ENCODE peak calls at places on chromosomes 7 and 10, in four cellular contexts. E is nucleus accumbens; N is stimulated activated CD4-positive, alpha-beta T cell treated with anti-CD3 and anti-CD28 coated beads, Interleukin-15, amount 100 ng/mL, for 1 hour; Z is right cardiac atrium. I is an unnamed sample.

GRCh38 chr10:45261946-45262345 is 53.5 kb downstream of the OR13A1 start:
- DNase-seq in N (no peak), E (no peak), Z (no peak), I (no peak)

GRCh38 chr7:73842248-73842895 is at the start of gene METTL27:
- DNase-seq in Z (peak), N (peak), E (peak), I (peak)

GRCh38 chr10:119080521-119081259 is at the start of gene EIF3A:
- DNase-seq in N (peak), Z (peak), E (peak), I (peak)

GRCh38 chr10:34125702-34126101 is 689.4 kb downstream of the PARD3 start:
- DNase-seq in N (no peak), Z (no peak), E (no peak), I (no peak)

GRCh38 chr10:103668351-103669242 is 175.1 kb downstream of the NEURL1 start:
- DNase-seq in Z (peak), N (no peak), E (no peak), I (peak)

GRCh38 chr7:18647602-18648001 is 152.1 kb downstream of the HDAC9 start:
- DNase-seq in E (no peak), Z (no peak), N (no peak), I (no peak)

GRCh38 chr7:259191-259505 is 30.8 kb upstream of the FOXL3 start:
- DNase-seq in E (no peak), Z (no peak), N (no peak), I (no peak)

GRCh38 chr10:110447886-110448285 is 49.8 kb upstream of the DUSP5 start:
- DNase-seq in E (no peak), N (no peak), Z (no peak), I (no peak)

GRCh38 chr7:157470699-157471098 is 133.9 kb downstream of the DNAJB6 start:
- DNase-seq in Z (no peak), N (no peak), E (no peak), I (no peak)

GRCh38 chr7:120774481-120774880 is 83.5 kb downstream of the TSPAN12 start:
- DNase-seq in E (no peak), Z (no peak), N (no peak), I (no peak)

GRCh38 chr10:13633689-13634088 is 46.9 kb downstream of the PRPF18 start:
- DNase-seq in Z (peak), N (no peak), E (no peak), I (peak)

GRCh38 chr10:132321726-132322125 is 10.3 kb upstream of the LRRC27 start:
- DNase-seq in E (no peak), Z (peak), N (no peak), I (no peak)

GRCh38 chr10:99497343-99498025 is 35.3 kb upstream of the NKX2-3 start:
- DNase-seq in N (no peak), Z (no peak), E (no peak), I (no peak)

GRCh38 chr7:93327006-93327633 is 95.0 kb downstream of the VPS50 start:
- DNase-seq in Z (no peak), E (no peak), N (no peak), I (no peak)

GRCh38 chr10:52672880-52673279 is 99.7 kb downstream of the MBL2 start:
- DNase-seq in E (no peak), Z (no peak), N (no peak), I (no peak)